ENCODE peak calls at places on chromosome 16, in five cellular contexts. X, Q, S, H and V are unnamed samples. For H3K4me1, the result is how much of the 10 kb centered on the place peaks cover.

GRCh38 chr16:53458623-53459022 is 24.4 kb downstream of the RBL2 start:
- DNase-seq in H (no peak), Q (no peak), S (no peak), X (no peak), V (peak)

GRCh38 chr16:79386299-79386698 is 214.2 kb downstream of the MAF start:
- DNase-seq in H (no peak), Q (no peak), S (no peak), X (no peak), V (no peak)

GRCh38 chr16:84369938-84370627 is 1.7 kb downstream of the ATP2C2 start:
- DNase-seq in S (no peak), X (no peak), H (no peak), Q (no peak), V (peak)

GRCh38 chr16:81528258-81528657 is 83.7 kb downstream of the CMIP start:
- DNase-seq in H (no peak), X (no peak), S (no peak), Q (no peak), V (no peak)

GRCh38 chr16:68086860-68087268 is 1.7 kb downstream of the NFATC3 start:
- DNase-seq in Q (no peak), X (no peak), H (no peak), S (no peak), V (no peak)

GRCh38 chr16:56424404-56424765 is 960 bp downstream of the AMFR start:
- DNase-seq in X (no peak), S (no peak), Q (no peak), H (no peak), V (peak)

GRCh38 chr16:75919664-75920063 is 193.4 kb upstream of the CPHXL start:
- DNase-seq in H (peak), Q (no peak), X (no peak), S (no peak), V (no peak)

GRCh38 chr16:81575834-81576233 is 131.2 kb downstream of the CMIP start:
- DNase-seq in H (no peak), S (no peak), X (no peak), Q (no peak), V (no peak)

GRCh38 chr16:3819741-3820724 is 60.5 kb downstream of the CREBBP start:
- DNase-seq in H (peak), X (no peak), Q (no peak), S (no peak), V (no peak)

GRCh38 chr16:86494039-86494564 is 16.2 kb upstream of the FOXF1 start:
- DNase-seq in H (no peak), S (peak), X (no peak), Q (no peak), V (no peak)

GRCh38 chr16:86491643-86492030 is 18.7 kb upstream of the FOXF1 start:
- DNase-seq in X (no peak), Q (no peak), H (no peak), S (no peak), V (no peak)

GRCh38 chr16:86492267-86492960 is 17.9 kb upstream of the FOXF1 start:
- DNase-seq in S (no peak), H (no peak), X (no peak), Q (no peak), V (no peak)

GRCh38 chr16:86492961-86493639 is 17.2 kb upstream of the FOXF1 start:
- DNase-seq in H (no peak), S (no peak), X (no peak), Q (no peak), V (no peak)

DNA sequence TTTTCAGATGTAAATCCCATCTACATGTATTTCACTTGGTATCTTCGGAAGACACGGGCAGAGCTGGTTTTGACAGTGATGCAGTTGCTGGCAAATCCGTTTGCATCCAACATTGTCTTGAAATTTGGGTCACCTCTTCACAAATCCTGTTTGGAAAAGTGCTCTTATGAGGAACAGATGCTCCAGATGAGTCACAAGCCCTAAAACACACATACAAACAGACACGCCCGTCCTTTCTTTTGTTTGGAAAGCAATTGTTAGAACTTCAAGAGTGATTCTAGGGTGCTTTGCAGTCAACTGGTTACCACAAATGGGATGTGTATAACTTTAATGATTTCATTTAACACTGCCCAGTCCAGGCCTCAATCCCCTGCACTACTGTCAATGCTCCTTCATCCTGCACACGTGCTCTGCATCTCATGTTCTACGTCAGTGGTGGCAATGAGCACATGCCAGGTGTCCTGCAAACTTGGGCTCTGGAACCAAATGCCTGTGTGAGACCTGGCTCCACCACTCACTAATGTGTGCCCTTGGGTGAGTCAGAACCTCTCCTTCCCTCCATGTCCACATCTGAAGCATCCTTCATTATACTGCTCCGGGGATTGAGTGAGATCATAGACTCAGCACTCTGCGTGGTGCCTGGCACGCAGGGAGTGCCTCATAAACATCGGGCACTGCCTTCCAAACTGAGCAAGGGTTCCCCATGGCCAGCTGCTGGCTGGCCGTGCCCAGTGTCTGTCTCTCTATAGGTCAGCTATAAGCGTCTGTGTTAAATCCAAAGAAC is 19.3 kb upstream of the FOXF1 start:
- DNase-seq in Q (no peak), S (no peak), X (no peak), H (peak), V (no peak)
- H2BK15ac ChIP-seq in Q (no peak), S (no peak), X (no peak), H (no peak), V (no peak)

GRCh38 chr16:47057631-47057996 is 84.1 kb upstream of the DNAJA2 start:
- DNase-seq in Q (no peak), X (no peak), S (no peak), H (no peak), V (no peak)

GRCh38 chr16:47054306-47054705 is 80.8 kb upstream of the DNAJA2 start:
- DNase-seq in H (no peak), S (no peak), Q (no peak), X (no peak), V (no peak)

GRCh38 chr16:47056704-47057630 is 83.5 kb upstream of the DNAJA2 start:
- DNase-seq in S (no peak), Q (no peak), H (no peak), X (no peak), V (no peak)

GRCh38 chr16:47053895-47054294 is 80.4 kb upstream of the DNAJA2 start:
- DNase-seq in S (no peak), X (no peak), Q (no peak), H (no peak), V (no peak)

GRCh38 chr16:47055136-47055885 is 81.8 kb upstream of the DNAJA2 start:
- DNase-seq in H (no peak), Q (no peak), X (no peak), S (no peak), V (no peak)
- H3K4me1 ChIP-seq in H (under half), Q (under half), X (under half), S (under half), V (under half)

GRCh38 chr16:10578474-10579316 is 1.7 kb downstream of the EMP2 start:
- DNase-seq in S (no peak), H (no peak), Q (no peak), X (no peak), V (no peak)

GRCh38 chr16:10579575-10579964 is 828 bp downstream of the EMP2 start:
- DNase-seq in X (peak), S (no peak), H (no peak), Q (no peak), V (no peak)

GRCh38 chr16:10575506-10576130 is 4.8 kb downstream of the EMP2 start:
- DNase-seq in X (no peak), Q (no peak), S (no peak), H (no peak), V (no peak)

GRCh38 chr16:10576390-10577304 is 3.8 kb downstream of the EMP2 start:
- DNase-seq in X (no peak), Q (no peak), H (peak), S (no peak), V (peak)

DNA sequence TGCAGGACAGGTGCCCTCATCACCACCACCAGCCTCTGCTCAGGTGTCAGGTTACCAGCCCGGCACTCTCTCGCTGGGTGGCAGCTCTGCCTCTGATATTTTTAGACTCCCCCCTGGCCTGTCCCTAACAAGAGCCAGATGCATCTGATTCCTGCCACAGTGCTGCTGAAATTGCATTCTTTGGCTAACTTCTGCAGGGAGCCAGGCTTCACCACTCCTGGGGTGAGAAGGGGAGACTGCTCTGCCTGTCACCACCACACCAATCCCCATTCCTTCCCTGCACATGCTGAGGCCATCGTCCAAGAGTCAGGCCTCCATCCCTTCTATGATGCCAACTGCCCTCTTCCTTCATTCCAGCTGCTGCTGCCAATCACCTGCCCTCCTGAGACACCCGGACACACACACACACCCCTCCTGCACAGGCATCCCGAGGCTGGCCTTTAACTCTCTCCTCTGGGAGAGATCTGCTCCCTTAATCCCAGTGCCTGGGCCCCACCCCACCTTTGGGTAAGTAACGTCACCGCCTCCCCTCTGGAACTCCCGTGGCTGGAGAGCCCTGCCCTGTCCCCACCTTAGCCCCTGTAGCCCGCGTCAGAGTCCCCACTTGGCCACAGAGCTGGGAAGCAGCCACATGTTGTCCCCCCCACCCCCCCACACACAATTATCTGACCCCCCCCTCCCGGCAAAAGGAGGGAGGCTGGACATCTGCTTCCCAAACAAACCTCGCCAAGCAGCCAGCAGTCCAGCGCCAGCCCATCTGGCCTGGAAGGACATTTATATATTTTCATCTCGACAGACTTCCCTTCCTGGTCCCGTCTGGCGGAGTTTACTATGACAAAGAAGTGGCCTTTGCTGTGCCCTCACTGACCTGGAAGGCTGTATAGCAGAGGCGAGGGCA is 2.8 kb downstream of the EMP2 start:
- DNase-seq in Q (no peak), H (no peak), X (no peak), S (peak), V (peak)
- H2BK15ac ChIP-seq in Q (peak), H (no peak), X (no peak), S (no peak), V (no peak)

GRCh38 chr16:50165473-50165872 is 12.4 kb downstream of the TENT4B start:
- DNase-seq in S (no peak), Q (no peak), X (no peak), H (no peak), V (no peak)

GRCh38 chr16:50161950-50162349 is 8.8 kb downstream of the TENT4B start:
- DNase-seq in H (no peak), X (no peak), Q (no peak), S (no peak), V (no peak)

GRCh38 chr16:50167603-50168002 is 14.5 kb downstream of the TENT4B start:
- DNase-seq in X (no peak), S (no peak), H (no peak), Q (no peak), V (no peak)

GRCh38 chr16:50169555-50170096 is 16.5 kb downstream of the TENT4B start:
- DNase-seq in H (no peak), X (no peak), S (no peak), Q (no peak), V (peak)

GRCh38 chr16:50166511-50167500 is 13.7 kb downstream of the TENT4B start:
- DNase-seq in Q (no peak), H (no peak), S (no peak), X (no peak), V (no peak)
- H3K4me1 ChIP-seq in Q (under half), H (under half), S (under half), X (under half), V (under half)

GRCh38 chr16:88436796-88437195 is 16.3 kb upstream of the ZFPM1 start:
- DNase-seq in H (no peak), X (no peak), Q (no peak), S (no peak), V (no peak)

GRCh38 chr16:88434746-88435145 is 18.3 kb upstream of the ZFPM1 start:
- DNase-seq in X (no peak), S (no peak), H (no peak), Q (no peak), V (no peak)

GRCh38 chr16:88434353-88434690 is 18.8 kb upstream of the ZFPM1 start:
- DNase-seq in H (no peak), X (no peak), Q (no peak), S (no peak), V (no peak)

GRCh38 chr16:88437367-88437964 is 15.6 kb upstream of the ZFPM1 start:
- DNase-seq in X (no peak), S (peak), Q (peak), H (peak), V (peak)

GRCh38 chr16:88435437-88436355 is 17.4 kb upstream of the ZFPM1 start:
- DNase-seq in S (no peak), H (no peak), X (no peak), Q (no peak), V (no peak)
- H2BK15ac ChIP-seq in S (no peak), H (no peak), X (no peak), Q (no peak), V (no peak)

DNA sequence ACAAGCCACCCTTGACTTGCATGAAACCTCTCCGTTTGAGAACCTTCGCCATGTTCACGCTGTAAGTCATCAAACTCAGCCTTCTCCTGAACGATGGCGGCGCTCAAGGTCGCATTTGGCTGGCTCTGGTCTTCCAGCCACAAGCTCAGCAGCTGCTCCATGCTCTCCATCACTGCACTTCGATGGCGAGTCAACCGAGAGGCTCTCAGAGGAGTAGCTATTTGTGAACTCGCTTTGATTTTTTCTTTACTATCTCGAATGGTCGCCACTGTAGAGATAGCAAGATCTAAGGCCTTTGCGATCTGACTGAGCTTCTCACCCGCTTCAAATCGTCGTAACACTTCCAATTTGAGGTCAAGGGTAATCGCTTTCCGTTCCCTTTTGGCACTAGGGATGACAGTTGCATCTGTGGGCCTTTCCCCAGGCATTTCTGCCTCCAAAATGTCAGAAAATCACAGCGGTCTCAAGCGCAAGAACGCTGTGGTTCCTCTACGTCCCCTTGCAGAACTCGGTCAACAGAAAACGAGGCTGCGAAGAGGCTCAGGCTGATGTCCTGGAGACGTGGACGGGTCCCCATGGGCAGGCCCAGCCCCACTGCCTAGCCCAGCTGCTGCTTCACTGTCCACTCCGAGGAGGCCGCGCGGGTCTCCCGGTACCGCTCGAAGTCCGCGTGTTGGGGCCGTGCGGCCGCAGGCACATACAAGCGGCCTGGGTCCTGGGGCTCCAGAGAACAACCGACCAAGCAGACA is 23.1 kb downstream of the DEF8 start:
- DNase-seq in X (no peak), Q (no peak), S (no peak), H (no peak), V (no peak)
- H3K4me1 ChIP-seq in X (under half), Q (under half), S (under half), H (under half), V (under half)

DNA sequence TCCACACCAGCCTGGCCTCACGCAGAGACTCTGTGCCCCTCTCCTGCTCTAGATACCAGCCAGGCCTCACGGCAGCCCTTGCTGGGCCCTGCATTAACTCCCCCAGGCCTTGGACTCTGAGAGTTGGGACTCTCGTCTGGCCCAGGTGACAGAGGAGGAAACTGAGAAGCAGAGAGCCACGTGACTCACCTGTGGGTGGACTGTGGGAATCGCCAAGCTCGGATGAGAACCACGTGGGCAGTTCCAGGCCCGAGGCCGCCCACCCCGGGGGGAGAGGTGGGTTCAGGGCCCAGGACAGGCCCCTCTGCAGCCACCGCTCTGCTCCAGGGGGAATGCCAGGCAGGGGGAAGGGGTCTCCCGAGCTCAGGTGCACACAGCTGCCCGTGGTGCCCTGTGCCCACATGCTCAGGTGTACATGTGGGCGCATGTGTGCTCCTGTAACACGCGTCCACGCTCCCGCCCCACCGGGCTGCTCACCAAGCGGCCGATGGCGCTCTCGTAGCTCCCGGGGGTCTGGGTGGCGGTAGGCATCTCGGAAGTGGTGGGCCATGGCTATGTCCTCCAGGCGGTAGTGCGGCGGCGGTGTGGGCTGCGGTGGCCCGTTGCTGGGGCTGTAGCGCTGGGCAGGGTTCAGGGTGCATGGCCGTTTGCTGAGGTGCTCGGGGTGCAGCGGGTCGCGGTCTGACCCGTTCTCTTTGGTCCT is 18.3 kb upstream of the PABPN1L start:
- DNase-seq in H (no peak), X (no peak), S (no peak), Q (no peak), V (no peak)
- H2BK15ac ChIP-seq in H (no peak), X (no peak), S (no peak), Q (no peak), V (no peak)

GRCh38 chr16:30900588-30900987 is 4.2 kb downstream of the CTF1 start:
- DNase-seq in X (no peak), H (no peak), Q (no peak), S (no peak), V (no peak)
- H3K4me1 ChIP-seq in X (under half), H (under half), Q (under half), S (under half), V (under half)

GRCh38 chr16:27251561-27252205 is 16.9 kb downstream of the NSMCE1 start:
- DNase-seq in Q (no peak), H (no peak), S (peak), X (no peak), V (no peak)
- H2BK15ac ChIP-seq in Q (no peak), H (peak), S (no peak), X (no peak), V (no peak)